ENCODE peak calls at places on chromosomes 12 and 14, in ten cellular contexts. One of them, this sample, is unnamed.

GRCh38 chr14:87944987-87945604 is 47.9 kb downstream of the GALC start:
- DNase-seq in ovary: no peak
- DNase-seq in choroid plexus epithelial cell: peak
- DNase-seq in upper lobe of right lung: no peak
- DNase-seq in mammary epithelial cell: peak
- DNase-seq in Calu3: peak
- DNase-seq in epithelial cell of proximal tubule: peak
- DNase-seq in right lobe of liver: no peak
- DNase-seq in hepatocyte: peak
- DNase-seq in progenitor cell of endocrine pancreas: no peak
- DNase-seq in this sample: no peak

GRCh38 chr14:96042218-96042930 is 3.2 kb downstream of the C14orf132 start:
- DNase-seq in Calu3: no peak
- DNase-seq in upper lobe of right lung: no peak
- DNase-seq in hepatocyte: peak
- DNase-seq in right lobe of liver: no peak
- DNase-seq in choroid plexus epithelial cell: peak
- DNase-seq in epithelial cell of proximal tubule: no peak
- DNase-seq in mammary epithelial cell: no peak
- DNase-seq in ovary: no peak
- DNase-seq in progenitor cell of endocrine pancreas: no peak
- DNase-seq in this sample: no peak

GRCh38 chr12:132343294-132343972 is 14.0 kb upstream of the GALNT9 start:
- DNase-seq in progenitor cell of endocrine pancreas: no peak
- DNase-seq in epithelial cell of proximal tubule: no peak
- DNase-seq in mammary epithelial cell: no peak
- DNase-seq in ovary: no peak
- DNase-seq in hepatocyte: no peak
- DNase-seq in upper lobe of right lung: no peak
- DNase-seq in choroid plexus epithelial cell: no peak
- DNase-seq in Calu3: no peak
- DNase-seq in right lobe of liver: no peak
- DNase-seq in this sample: no peak

GRCh38 chr12:124441443-124442190 is 125.8 kb downstream of the NCOR2 start:
- DNase-seq in Calu3: no peak
- DNase-seq in mammary epithelial cell: no peak
- DNase-seq in hepatocyte: no peak
- DNase-seq in progenitor cell of endocrine pancreas: no peak
- DNase-seq in choroid plexus epithelial cell: peak
- DNase-seq in ovary: no peak
- DNase-seq in right lobe of liver: no peak
- DNase-seq in epithelial cell of proximal tubule: no peak
- DNase-seq in upper lobe of right lung: no peak
- DNase-seq in this sample: no peak

GRCh38 chr12:118151755-118152154 is 15.8 kb downstream of the PEBP1 start:
- DNase-seq in ovary: no peak
- DNase-seq in hepatocyte: no peak
- DNase-seq in right lobe of liver: no peak
- DNase-seq in choroid plexus epithelial cell: no peak
- DNase-seq in mammary epithelial cell: no peak
- DNase-seq in Calu3: no peak
- DNase-seq in progenitor cell of endocrine pancreas: no peak
- DNase-seq in epithelial cell of proximal tubule: no peak
- DNase-seq in upper lobe of right lung: no peak
- DNase-seq in this sample: no peak

GRCh38 chr14:76936483-76936882 is 92.0 kb downstream of the IRF2BPL start:
- DNase-seq in progenitor cell of endocrine pancreas: no peak
- DNase-seq in mammary epithelial cell: no peak
- DNase-seq in choroid plexus epithelial cell: peak
- DNase-seq in upper lobe of right lung: no peak
- DNase-seq in ovary: peak
- DNase-seq in epithelial cell of proximal tubule: no peak
- DNase-seq in Calu3: no peak
- DNase-seq in hepatocyte: peak
- DNase-seq in right lobe of liver: no peak
- DNase-seq in this sample: no peak

GRCh38 chr12:65643171-65643570 is 181.1 kb upstream of the HMGA2 start:
- DNase-seq in right lobe of liver: no peak
- DNase-seq in choroid plexus epithelial cell: no peak
- DNase-seq in Calu3: no peak
- DNase-seq in epithelial cell of proximal tubule: no peak
- DNase-seq in mammary epithelial cell: peak
- DNase-seq in upper lobe of right lung: no peak
- DNase-seq in progenitor cell of endocrine pancreas: no peak
- DNase-seq in ovary: no peak
- DNase-seq in hepatocyte: no peak
- DNase-seq in this sample: no peak

GRCh38 chr12:57093412-57094193 is 4.7 kb downstream of the NAB2 start:
- DNase-seq in hepatocyte: peak
- DNase-seq in progenitor cell of endocrine pancreas: peak
- DNase-seq in ovary: peak
- DNase-seq in mammary epithelial cell: peak
- DNase-seq in choroid plexus epithelial cell: peak
- DNase-seq in right lobe of liver: peak
- DNase-seq in upper lobe of right lung: peak
- DNase-seq in epithelial cell of proximal tubule: no peak
- DNase-seq in Calu3: peak
- DNase-seq in this sample: peak

GRCh38 chr12:29971431-29971830 is 187.7 kb upstream of the TMTC1 start:
- DNase-seq in hepatocyte: no peak
- DNase-seq in progenitor cell of endocrine pancreas: no peak
- DNase-seq in right lobe of liver: no peak
- DNase-seq in upper lobe of right lung: no peak
- DNase-seq in mammary epithelial cell: no peak
- DNase-seq in choroid plexus epithelial cell: no peak
- DNase-seq in ovary: no peak
- DNase-seq in epithelial cell of proximal tubule: no peak
- DNase-seq in Calu3: no peak
- DNase-seq in this sample: no peak

GRCh38 chr14:106844608-106845285 is 1318.4 kb downstream of the TMEM121 start:
- DNase-seq in epithelial cell of proximal tubule: no peak
- DNase-seq in progenitor cell of endocrine pancreas: no peak
- DNase-seq in right lobe of liver: peak
- DNase-seq in mammary epithelial cell: peak
- DNase-seq in ovary: peak
- DNase-seq in Calu3: peak
- DNase-seq in choroid plexus epithelial cell: no peak
- DNase-seq in hepatocyte: no peak
- DNase-seq in upper lobe of right lung: peak
- DNase-seq in this sample: no peak

DNA sequence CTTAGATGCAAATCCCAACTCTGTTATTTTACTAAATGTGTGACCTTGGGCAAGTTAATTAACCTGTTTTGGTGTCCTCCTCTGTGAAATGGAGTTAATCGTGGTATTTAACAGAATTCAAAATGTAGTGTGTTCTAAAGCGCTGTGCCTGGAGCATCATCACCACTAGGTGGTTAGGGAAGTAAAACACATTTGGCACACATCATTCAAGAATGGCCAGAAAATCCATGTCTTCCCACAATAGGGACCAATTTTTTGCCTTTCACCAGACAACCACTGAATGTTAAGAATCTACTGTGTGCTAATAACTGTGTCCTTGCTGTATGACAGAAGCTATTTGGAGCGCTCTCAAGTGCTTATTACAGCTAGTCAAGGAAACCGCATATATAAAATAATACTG is 133.4 kb downstream of the MON2 start:
- DNase-seq in upper lobe of right lung: no peak
- DNase-seq in ovary: no peak
- DNase-seq in hepatocyte: no peak
- DNase-seq in epithelial cell of proximal tubule: no peak
- DNase-seq in choroid plexus epithelial cell: peak
- DNase-seq in Calu3: no peak
- DNase-seq in right lobe of liver: no peak
- DNase-seq in progenitor cell of endocrine pancreas: no peak
- DNase-seq in mammary epithelial cell: no peak
- DNase-seq in this sample: no peak
- TF ChIP-seq CTCF in upper lobe of right lung: no peak
- TF ChIP-seq CTCF in ovary: no peak
- TF ChIP-seq CTCF in hepatocyte: no peak
- TF ChIP-seq CTCF in epithelial cell of proximal tubule: peak
- TF ChIP-seq CTCF in choroid plexus epithelial cell: peak
- TF ChIP-seq CTCF in Calu3: peak
- TF ChIP-seq CTCF in right lobe of liver: no peak
- TF ChIP-seq CTCF in progenitor cell of endocrine pancreas: peak
- TF ChIP-seq CTCF in mammary epithelial cell: peak
- TF ChIP-seq CTCF in this sample: no peak

GRCh38 chr14:74856366-74856765 is 19.6 kb downstream of the PROX2 start:
- DNase-seq in right lobe of liver: no peak
- DNase-seq in epithelial cell of proximal tubule: no peak
- DNase-seq in upper lobe of right lung: no peak
- DNase-seq in mammary epithelial cell: no peak
- DNase-seq in ovary: no peak
- DNase-seq in progenitor cell of endocrine pancreas: no peak
- DNase-seq in hepatocyte: no peak
- DNase-seq in choroid plexus epithelial cell: no peak
- DNase-seq in Calu3: no peak
- DNase-seq in this sample: no peak

GRCh38 chr14:74855945-74856344 is 20.0 kb downstream of the PROX2 start:
- DNase-seq in mammary epithelial cell: no peak
- DNase-seq in progenitor cell of endocrine pancreas: no peak
- DNase-seq in epithelial cell of proximal tubule: no peak
- DNase-seq in right lobe of liver: no peak
- DNase-seq in ovary: no peak
- DNase-seq in Calu3: no peak
- DNase-seq in hepatocyte: no peak
- DNase-seq in choroid plexus epithelial cell: no peak
- DNase-seq in upper lobe of right lung: no peak
- DNase-seq in this sample: no peak

GRCh38 chr14:74852922-74853530 is 22.9 kb downstream of the PROX2 start:
- DNase-seq in upper lobe of right lung: no peak
- DNase-seq in mammary epithelial cell: no peak
- DNase-seq in ovary: no peak
- DNase-seq in progenitor cell of endocrine pancreas: no peak
- DNase-seq in Calu3: no peak
- DNase-seq in epithelial cell of proximal tubule: peak
- DNase-seq in right lobe of liver: no peak
- DNase-seq in choroid plexus epithelial cell: peak
- DNase-seq in hepatocyte: peak
- DNase-seq in this sample: no peak

GRCh38 chr14:74855021-74855420 is 20.9 kb downstream of the PROX2 start:
- DNase-seq in hepatocyte: no peak
- DNase-seq in Calu3: no peak
- DNase-seq in epithelial cell of proximal tubule: no peak
- DNase-seq in ovary: no peak
- DNase-seq in choroid plexus epithelial cell: no peak
- DNase-seq in right lobe of liver: no peak
- DNase-seq in upper lobe of right lung: no peak
- DNase-seq in mammary epithelial cell: no peak
- DNase-seq in progenitor cell of endocrine pancreas: no peak
- DNase-seq in this sample: no peak

GRCh38 chr14:74853581-74853980 is 22.4 kb downstream of the PROX2 start:
- DNase-seq in upper lobe of right lung: no peak
- DNase-seq in ovary: no peak
- DNase-seq in mammary epithelial cell: no peak
- DNase-seq in right lobe of liver: no peak
- DNase-seq in hepatocyte: no peak
- DNase-seq in progenitor cell of endocrine pancreas: no peak
- DNase-seq in epithelial cell of proximal tubule: no peak
- DNase-seq in Calu3: no peak
- DNase-seq in choroid plexus epithelial cell: no peak
- DNase-seq in this sample: no peak
- TF ChIP-seq CTCF in upper lobe of right lung: no peak
- TF ChIP-seq CTCF in ovary: no peak
- TF ChIP-seq CTCF in mammary epithelial cell: no peak
- TF ChIP-seq CTCF in right lobe of liver: no peak
- TF ChIP-seq CTCF in hepatocyte: no peak
- TF ChIP-seq CTCF in progenitor cell of endocrine pancreas: no peak
- TF ChIP-seq CTCF in epithelial cell of proximal tubule: no peak
- TF ChIP-seq CTCF in Calu3: no peak
- TF ChIP-seq CTCF in choroid plexus epithelial cell: no peak
- TF ChIP-seq CTCF in this sample: no peak

DNA sequence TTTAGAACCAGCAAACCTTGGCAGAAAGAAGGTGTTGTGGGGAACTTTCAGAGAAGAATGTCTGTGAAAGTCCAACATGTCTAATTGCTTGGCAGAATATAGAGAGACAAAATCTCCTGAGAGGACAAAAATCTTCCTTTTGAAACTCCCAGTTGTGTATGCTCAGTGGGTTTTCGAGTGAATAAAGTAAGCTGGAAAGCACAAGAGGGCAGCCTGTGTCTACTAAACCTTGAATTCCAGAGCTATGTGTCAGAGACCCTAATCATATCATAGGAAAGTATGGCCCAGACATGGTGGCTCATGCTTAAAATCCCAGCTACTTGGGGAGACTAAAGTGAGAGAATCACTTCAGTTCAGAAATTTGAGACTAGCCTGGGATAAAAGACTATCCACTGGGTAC is 661.2 kb downstream of the SLC16A7 start:
- DNase-seq in upper lobe of right lung: no peak
- DNase-seq in progenitor cell of endocrine pancreas: no peak
- DNase-seq in choroid plexus epithelial cell: peak
- DNase-seq in Calu3: peak
- DNase-seq in epithelial cell of proximal tubule: peak
- DNase-seq in mammary epithelial cell: peak
- DNase-seq in right lobe of liver: no peak
- DNase-seq in ovary: no peak
- DNase-seq in hepatocyte: peak
- DNase-seq in this sample: no peak
- TF ChIP-seq CTCF in upper lobe of right lung: no peak
- TF ChIP-seq CTCF in progenitor cell of endocrine pancreas: peak
- TF ChIP-seq CTCF in choroid plexus epithelial cell: peak
- TF ChIP-seq CTCF in Calu3: no peak
- TF ChIP-seq CTCF in epithelial cell of proximal tubule: peak
- TF ChIP-seq CTCF in mammary epithelial cell: peak
- TF ChIP-seq CTCF in right lobe of liver: no peak
- TF ChIP-seq CTCF in ovary: no peak
- TF ChIP-seq CTCF in hepatocyte: peak
- TF ChIP-seq CTCF in this sample: no peak

DNA sequence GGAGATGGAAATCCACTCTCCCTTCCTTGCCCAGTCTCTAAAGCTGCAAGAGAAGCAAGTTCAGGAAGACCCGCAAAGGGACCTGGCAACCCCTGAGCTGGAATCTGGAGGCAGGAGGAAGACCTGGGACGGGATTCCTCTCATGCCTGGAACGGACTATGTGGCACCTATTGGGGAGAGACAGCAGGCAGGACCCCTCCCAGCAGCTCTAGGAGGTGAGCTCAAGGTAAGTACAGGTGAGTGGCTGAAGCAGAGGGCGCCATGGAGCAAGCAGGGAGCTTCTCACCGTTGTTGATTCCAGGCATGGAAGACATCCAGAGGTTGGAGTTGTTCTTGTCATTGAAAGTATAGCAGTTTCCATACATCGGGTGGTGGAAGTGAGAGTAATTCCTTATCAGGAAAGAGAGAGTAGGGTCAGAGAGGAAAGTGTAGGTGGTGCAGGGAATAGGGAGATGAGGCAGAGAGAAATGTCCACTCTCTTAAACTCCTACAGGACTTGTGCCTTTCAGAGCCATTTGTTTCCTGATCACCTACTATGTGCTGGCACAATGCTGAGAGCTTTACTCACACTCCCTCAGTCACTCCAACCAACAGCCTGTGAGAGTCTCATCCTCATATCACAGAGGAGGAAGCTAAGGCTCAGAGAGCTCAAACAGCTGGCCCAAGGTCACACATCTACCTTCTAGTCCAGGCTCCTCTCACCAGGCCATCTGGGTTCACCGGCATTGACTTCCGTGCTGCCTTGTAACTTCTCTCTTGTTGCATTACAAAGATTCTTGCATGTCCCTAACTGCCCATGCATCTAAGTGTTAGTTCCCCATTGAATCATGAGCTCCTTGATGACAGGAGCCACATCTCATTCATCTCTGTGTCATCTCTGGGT is 13.9 kb upstream of the TNFRSF1A start:
- DNase-seq in epithelial cell of proximal tubule: no peak
- DNase-seq in hepatocyte: no peak
- DNase-seq in upper lobe of right lung: no peak
- DNase-seq in ovary: no peak
- DNase-seq in mammary epithelial cell: no peak
- DNase-seq in Calu3: no peak
- DNase-seq in progenitor cell of endocrine pancreas: no peak
- DNase-seq in right lobe of liver: no peak
- DNase-seq in choroid plexus epithelial cell: no peak
- DNase-seq in this sample: no peak
- TF ChIP-seq CTCF in epithelial cell of proximal tubule: no peak
- TF ChIP-seq CTCF in hepatocyte: no peak
- TF ChIP-seq CTCF in upper lobe of right lung: no peak
- TF ChIP-seq CTCF in ovary: no peak
- TF ChIP-seq CTCF in mammary epithelial cell: peak
- TF ChIP-seq CTCF in Calu3: no peak
- TF ChIP-seq CTCF in progenitor cell of endocrine pancreas: peak
- TF ChIP-seq CTCF in right lobe of liver: peak
- TF ChIP-seq CTCF in choroid plexus epithelial cell: no peak
- TF ChIP-seq CTCF in this sample: no peak

This sample was measured in mesothelial cell of epicardium.